ENCODE peak calls at places on chromosomes 2 and 18, in four cellular contexts. F is HepG2, M is K562, V is GM12878. P is an unnamed sample.

GRCh38 chr18:48222118-48222517 is 187.1 kb downstream of the ZBTB7C start:
- DNase-seq in F (peak), M (no peak), V (peak), P (no peak)

GRCh38 chr2:27954771-27955384 is 64.3 kb downstream of the BABAM2 start:
- DNase-seq in F (peak), M (no peak), V (peak), P (no peak)

GRCh38 chr2:81445176-81445575 is 1140.6 kb upstream of the LRRTM1 start:
- DNase-seq in F (no peak), M (no peak), V (no peak), P (no peak)

GRCh38 chr2:135745545-135745944 is 3.9 kb downstream of the UBXN4 start:
- DNase-seq in F (no peak), M (no peak), V (no peak), P (no peak)

GRCh38 chr2:143264851-143265250 is 135.6 kb downstream of the ARHGAP15 start:
- DNase-seq in F (no peak), M (no peak), V (no peak), P (no peak)

GRCh38 chr2:183037660-183038340 is 457 bp downstream of the NCKAP1 start:
- DNase-seq in F (peak), M (peak), V (no peak), P (peak)

GRCh38 chr2:183123117-183123958 is 905 bp upstream of the NUP35 start:
- DNase-seq in F (no peak), M (no peak), V (no peak), P (no peak)

GRCh38 chr18:37012452-37012851 is 183.5 kb downstream of the KIAA1328 start:
- DNase-seq in F (no peak), M (no peak), V (no peak), P (no peak)

GRCh38 chr2:109335586-109336266 is 206.7 kb downstream of the SH3RF3 start:
- DNase-seq in F (no peak), M (no peak), V (no peak), P (no peak)

GRCh38 chr2:28525481-28525880 is 29.6 kb downstream of the PLB1 start:
- DNase-seq in F (no peak), M (no peak), V (no peak), P (no peak)

GRCh38 chr18:21444465-21445023 is 156.0 kb downstream of the ESCO1 start:
- DNase-seq in F (peak), M (peak), V (no peak), P (peak)

GRCh38 chr18:22800551-22800951 is 132.6 kb upstream of the RBBP8 start:
- DNase-seq in F (no peak), M (no peak), V (no peak), P (no peak)

GRCh38 chr2:232385660-232386489 is 7.3 kb downstream of the ALPP start:
- DNase-seq in F (no peak), M (no peak), V (no peak), P (no peak)

GRCh38 chr2:150618215-150618905 is 130.9 kb upstream of the RND3 start:
- DNase-seq in F (no peak), M (no peak), V (no peak), P (no peak)

GRCh38 chr18:35456181-35456850 is 41.4 kb downstream of the INO80C start:
- DNase-seq in F (no peak), M (no peak), V (no peak), P (no peak)

GRCh38 chr2:135121016-135121657 is 69.0 kb downstream of the RAB3GAP1 start:
- DNase-seq in F (no peak), M (no peak), V (no peak), P (no peak)

GRCh38 chr18:76212958-76213357 is 282.1 kb downstream of the ZNF516 start:
- DNase-seq in F (no peak), M (no peak), V (no peak), P (no peak)

GRCh38 chr2:67840460-67841068 is 222.2 kb downstream of the C1D start:
- DNase-seq in F (peak), M (peak), V (no peak), P (peak)

GRCh38 chr2:36367497-36368353 is 12.1 kb downstream of the CRIM1 start:
- DNase-seq in F (peak), M (no peak), V (no peak), P (no peak)

GRCh38 chr2:200382883-200383282 is 76.4 kb downstream of the SPATS2L start:
- DNase-seq in F (no peak), M (no peak), V (no peak), P (peak)

GRCh38 chr2:175431054-175431780 is 249.7 kb upstream of the ATP5MC3 start:
- DNase-seq in F (no peak), M (no peak), V (no peak), P (no peak)

GRCh38 chr2:19746611-19747309 is 155.0 kb downstream of the TTC32 start:
- DNase-seq in F (peak), M (peak), V (no peak), P (peak)

GRCh38 chr2:176491172-176491904 is 222.1 kb downstream of the MTX2 start:
- DNase-seq in F (no peak), M (peak), V (peak), P (no peak)

GRCh38 chr2:222819722-222820333 is 41.0 kb upstream of the ACSL3 start:
- DNase-seq in F (no peak), M (no peak), V (no peak), P (no peak)

GRCh38 chr2:121244616-121245015 is 40.4 kb downstream of the TFCP2L1 start:
- DNase-seq in F (no peak), M (no peak), V (no peak), P (no peak)

GRCh38 chr18:74840492-74841167 is 243.0 kb downstream of the ZNF407 start:
- DNase-seq in F (peak), M (no peak), V (no peak), P (no peak)

DNA sequence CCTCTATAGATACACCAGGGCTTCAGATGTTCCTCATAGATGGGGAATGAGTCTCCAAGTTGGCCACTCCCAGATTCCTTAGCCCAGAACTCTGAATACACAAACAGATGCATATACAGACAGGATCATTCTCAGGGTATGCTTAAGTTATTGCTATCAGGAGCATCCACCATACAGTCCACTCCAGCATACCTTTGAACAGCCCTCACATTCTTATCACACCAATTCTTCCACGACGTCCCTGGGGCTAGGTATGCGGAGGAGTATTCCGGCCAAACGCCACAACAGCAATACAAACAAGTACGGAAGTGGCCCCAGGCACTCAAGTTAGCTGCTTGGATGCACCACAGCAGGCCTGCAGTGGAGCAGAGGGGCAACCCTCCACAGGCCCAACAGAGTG is 312.5 kb upstream of the CHAC2 start:
- DNase-seq in F (no peak), M (no peak), V (no peak), P (no peak)
- TF ChIP-seq CBFB in F (no peak), M (no peak), V (no peak), P (no peak)

GRCh38 chr2:220188031-220188430 is 560.6 kb downstream of the SLC4A3 start:
- DNase-seq in F (no peak), M (no peak), V (no peak), P (no peak)

GRCh38 chr2:220181158-220181557 is 553.7 kb downstream of the SLC4A3 start:
- DNase-seq in F (no peak), M (no peak), V (no peak), P (no peak)

GRCh38 chr2:220182790-220183189 is 555.4 kb downstream of the SLC4A3 start:
- DNase-seq in F (no peak), M (no peak), V (no peak), P (no peak)

GRCh38 chr2:220191031-220191430 is 563.6 kb downstream of the SLC4A3 start:
- DNase-seq in F (no peak), M (no peak), V (no peak), P (no peak)

DNA sequence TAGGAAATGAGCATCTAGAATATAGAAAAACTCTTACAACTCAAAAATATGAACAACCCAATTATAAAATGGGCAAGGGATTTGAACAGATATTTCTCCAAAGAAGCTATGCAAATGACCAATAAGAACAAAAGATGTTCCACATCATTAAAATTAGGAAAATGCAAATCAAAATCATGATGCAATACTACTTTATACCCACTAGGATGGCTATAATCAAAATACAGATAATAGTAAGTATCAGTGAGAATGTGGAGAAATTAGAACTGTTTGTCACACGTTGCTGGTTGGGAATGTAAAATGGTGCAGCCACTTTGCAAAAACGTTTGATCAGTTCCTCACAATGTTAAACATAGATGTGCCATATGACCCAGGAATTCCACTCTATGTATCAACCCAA is 558.3 kb downstream of the SLC4A3 start:
- DNase-seq in F (no peak), M (no peak), V (no peak), P (no peak)
- TF ChIP-seq CBFB in F (no peak), M (no peak), V (no peak), P (no peak)

GRCh38 chr18:69528439-69528838 is 127.8 kb downstream of the DOK6 start:
- DNase-seq in F (no peak), M (no peak), V (no peak), P (no peak)
- TF ChIP-seq CBFB in F (no peak), M (no peak), V (no peak), P (no peak)

GRCh38 chr2:154637426-154637825 is 61.1 kb upstream of the KCNJ3 start:
- DNase-seq in F (no peak), M (no peak), V (no peak), P (no peak)

GRCh38 chr2:154638768-154639167 is 59.7 kb upstream of the KCNJ3 start:
- DNase-seq in F (no peak), M (no peak), V (no peak), P (no peak)

GRCh38 chr2:154639997-154640396 is 58.5 kb upstream of the KCNJ3 start:
- DNase-seq in F (no peak), M (no peak), V (no peak), P (no peak)
- TF ChIP-seq CBFB in F (no peak), M (no peak), V (no peak), P (no peak)

GRCh38 chr2:34652636-34653035 is 1053.5 kb upstream of the FAM98A start:
- DNase-seq in F (no peak), M (no peak), V (no peak), P (no peak)
- TF ChIP-seq CBFB in F (no peak), M (no peak), V (no peak), P (no peak)

DNA sequence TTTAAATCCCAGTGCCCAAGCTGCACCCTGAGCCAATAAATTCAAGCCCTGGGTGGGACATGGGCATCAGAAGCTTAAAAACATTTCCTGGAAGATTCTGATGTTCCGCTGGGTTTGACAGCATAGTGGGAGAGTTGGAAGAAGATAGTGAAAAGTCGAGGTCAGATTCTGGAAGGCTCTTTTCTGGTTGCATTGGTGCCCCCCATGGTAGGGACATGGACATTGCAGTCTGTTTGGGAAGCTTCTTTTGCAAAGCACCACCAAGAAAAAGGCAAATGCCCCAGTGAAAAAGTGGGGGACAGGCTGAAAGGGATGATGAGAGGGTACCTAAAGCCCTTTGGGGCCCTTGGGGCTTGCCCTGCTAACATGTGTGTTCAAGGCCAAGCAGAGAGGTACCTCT is 21.0 kb downstream of the MERTK start:
- DNase-seq in F (peak), M (peak), V (no peak), P (peak)
- TF ChIP-seq CBFB in F (no peak), M (no peak), V (no peak), P (no peak)

DNA sequence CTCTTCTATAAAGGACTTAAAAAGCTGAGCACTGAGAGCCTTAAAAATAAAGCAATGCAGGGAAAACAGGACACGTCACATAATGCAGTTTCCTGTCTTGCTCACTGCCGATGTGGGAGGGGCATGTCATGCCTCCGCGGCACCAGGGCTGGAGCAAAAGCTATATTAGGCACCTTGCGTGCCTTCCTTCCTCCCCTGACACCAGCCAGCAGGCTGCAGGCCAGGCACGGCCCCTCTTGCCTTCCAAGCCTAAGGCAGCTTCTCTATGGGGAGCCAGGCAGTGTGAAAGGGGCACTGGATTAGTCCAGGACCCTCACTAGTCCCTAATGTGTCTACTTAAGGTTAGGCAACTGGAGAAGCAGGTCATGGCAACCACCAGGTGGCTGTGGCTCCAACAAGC is 26.3 kb downstream of the MRPL35 start:
- DNase-seq in F (no peak), M (no peak), V (peak), P (no peak)
- TF ChIP-seq CBFB in F (no peak), M (no peak), V (no peak), P (no peak)

GRCh38 chr2:141316103-141316502 is 814.7 kb downstream of the LRP1B start:
- DNase-seq in F (no peak), M (no peak), V (no peak), P (no peak)
- TF ChIP-seq CBFB in F (no peak), M (no peak), V (no peak), P (no peak)

GRCh38 chr18:44636241-44636640 is 44.4 kb upstream of the SETBP1 start:
- DNase-seq in F (no peak), M (no peak), V (no peak), P (no peak)

GRCh38 chr18:44635546-44635945 is 45.1 kb upstream of the SETBP1 start:
- DNase-seq in F (no peak), M (no peak), V (no peak), P (no peak)

GRCh38 chr18:44638811-44639210 is 41.9 kb upstream of the SETBP1 start:
- DNase-seq in F (no peak), M (no peak), V (no peak), P (no peak)

GRCh38 chr18:44638141-44638540 is 42.5 kb upstream of the SETBP1 start:
- DNase-seq in F (no peak), M (no peak), V (no peak), P (no peak)

DNA sequence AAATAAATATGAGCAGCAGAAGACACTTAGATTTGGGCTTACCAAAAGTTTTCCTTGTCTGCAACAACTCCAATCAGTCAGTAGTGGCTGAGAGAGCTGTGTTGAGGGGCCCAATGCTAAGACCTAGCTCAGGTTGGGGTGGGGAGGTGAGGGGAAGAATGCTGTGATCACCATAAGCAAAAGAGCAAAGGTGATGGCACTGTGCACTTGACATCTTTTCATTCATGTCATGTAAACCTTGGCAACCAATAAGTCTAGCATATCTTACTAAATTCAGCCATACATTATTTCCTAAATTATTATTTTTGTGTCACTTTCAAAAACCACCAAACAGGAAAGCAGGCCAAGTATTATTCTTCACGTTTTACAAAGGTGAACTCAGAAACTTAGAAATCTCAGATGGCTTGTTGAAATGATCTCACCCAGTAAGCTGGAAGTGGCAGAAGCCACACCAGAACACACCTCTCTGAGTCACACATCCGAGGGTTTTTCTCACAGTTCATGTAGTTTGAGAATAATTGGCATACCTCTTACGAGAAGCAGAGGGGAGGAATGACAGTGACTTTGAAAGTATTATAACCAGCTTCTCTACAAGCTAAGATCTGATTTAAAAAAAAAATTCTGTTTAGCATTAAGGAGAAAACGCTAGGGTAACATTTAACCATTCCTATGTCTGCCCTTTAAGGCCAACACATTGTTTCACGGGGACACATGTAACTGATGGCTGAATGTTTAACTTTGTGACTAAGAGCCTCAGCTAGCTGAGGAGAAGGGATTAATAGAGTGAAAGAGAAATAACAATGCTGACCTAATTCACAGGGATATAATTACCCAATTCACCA is 43.3 kb upstream of the SETBP1 start:
- DNase-seq in F (no peak), M (no peak), V (no peak), P (no peak)
- TF ChIP-seq CBFB in F (no peak), M (no peak), V (no peak), P (no peak)

DNA sequence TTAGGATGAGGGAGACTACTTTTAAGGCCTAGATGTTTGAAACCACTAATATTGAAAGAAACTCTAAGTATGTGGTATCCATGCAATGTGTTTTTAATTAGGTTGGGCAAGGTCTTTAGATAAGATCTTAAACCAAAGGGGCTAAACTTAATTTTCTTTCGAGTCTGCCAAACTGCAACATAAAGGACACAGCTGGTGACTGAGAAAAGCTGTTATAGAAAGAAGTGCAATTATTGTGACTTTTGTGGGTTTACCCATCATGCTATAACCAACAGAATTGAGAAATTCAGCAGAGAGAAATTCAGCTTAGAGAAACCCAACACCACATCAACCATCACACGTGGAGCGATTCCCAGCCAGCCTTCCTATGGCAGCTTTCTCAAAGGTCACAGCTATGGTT is 119.5 kb upstream of the LMAN1 start:
- DNase-seq in F (no peak), M (no peak), V (no peak), P (no peak)
- TF ChIP-seq CBFB in F (no peak), M (no peak), V (no peak), P (no peak)